ENCODE peak calls at places on chromosomes 7 and 10, in ten cellular contexts. R, G, M, D, J, Y, B, N, X and S are unnamed samples.
A peak's percentile ranks its signal among the peaks of the same experiment; 100 is the strongest.

GRCh38 chr7:260441-261281 is 29.3 kb upstream of the FOXL3 start:
- DNase-seq in B (no peak), X (no peak), M (no peak), N (no peak), G (no peak), J (no peak), Y (no peak), D (no peak), R (no peak), S (no peak)

GRCh38 chr7:115346685-115347084 is 424.8 kb downstream of the MDFIC start:
- DNase-seq in X (no peak), M (no peak), Y (no peak), N (no peak), J (no peak), R (no peak), G (no peak), D (no peak), B (no peak), S (no peak)

GRCh38 chr10:116708386-116708785 is 34.0 kb downstream of the HSPA12A start:
- DNase-seq in Y (no peak), D (no peak), X (no peak), B (no peak), M (no peak), N (no peak), R (no peak), J (no peak), G (no peak), S (no peak)

GRCh38 chr10:70602665-70603438 is at the start of gene PRF1:
- DNase-seq in B (peak; percentile 96), G (peak; percentile 70), R (no peak), M (peak; percentile 79), J (no peak), D (peak; percentile 44), Y (no peak), X (no peak), N (no peak), S (no peak)

GRCh38 chr7:1669954-1670893 is at the start of gene ELFN1:
- DNase-seq in J (no peak), Y (no peak), B (no peak), N (peak; percentile 19), R (no peak), G (no peak), M (no peak), X (no peak), D (no peak), S (no peak)

GRCh38 chr10:27413387-27413786 is 90.7 kb upstream of the RAB18 start:
- DNase-seq in M (no peak), X (no peak), J (no peak), N (no peak), G (no peak), Y (no peak), D (no peak), B (no peak), R (no peak), S (no peak)

GRCh38 chr7:108202743-108203142 is 72.6 kb upstream of the LAMB4 start:
- DNase-seq in B (no peak), Y (no peak), G (no peak), M (no peak), N (no peak), D (no peak), J (no peak), R (no peak), X (no peak), S (no peak)

GRCh38 chr10:23870612-23871011 is 338.3 kb upstream of the KIAA1217 start:
- DNase-seq in Y (no peak), N (no peak), R (no peak), B (no peak), M (no peak), G (no peak), D (no peak), J (no peak), X (no peak), S (no peak)

GRCh38 chr10:11284291-11285085 is 266.8 kb downstream of the CELF2 start:
- DNase-seq in N (no peak), X (no peak), R (no peak), G (no peak), Y (no peak), J (no peak), M (no peak), B (no peak), D (no peak), S (no peak)

GRCh38 chr10:121130382-121130781 is 279.2 kb downstream of the WDR11 start:
- DNase-seq in X (no peak), J (no peak), G (no peak), R (no peak), M (no peak), D (no peak), Y (no peak), B (no peak), N (no peak), S (no peak)

GRCh38 chr10:48931188-48931587 is 8.5 kb downstream of the LRRC18 start:
- DNase-seq in Y (no peak), G (no peak), D (no peak), X (no peak), N (no peak), J (no peak), R (no peak), M (no peak), B (no peak), S (no peak)

GRCh38 chr7:107725138-107725740 is 18.7 kb upstream of the CBLL1 start:
- DNase-seq in G (peak; percentile 9), B (peak; percentile 79), Y (peak; percentile 24), J (no peak), M (peak; percentile 56), R (peak; percentile 39), D (peak; percentile 30), X (peak; percentile 32), N (peak; percentile 43), S (no peak)

GRCh38 chr10:18097524-18097923 is 42.7 kb upstream of the CACNB2 start:
- DNase-seq in J (no peak), D (no peak), Y (no peak), N (no peak), X (no peak), G (no peak), R (no peak), B (no peak), M (no peak), S (no peak)

GRCh38 chr7:115707236-115707635 is 323.3 kb downstream of the TFEC start:
- DNase-seq in G (no peak), R (no peak), B (no peak), M (no peak), D (no peak), X (no peak), Y (no peak), N (peak; percentile 96), J (no peak), S (peak; percentile 13)

GRCh38 chr10:131803863-131804425 is 96.9 kb upstream of the PPP2R2D start:
- DNase-seq in G (no peak), J (no peak), M (no peak), N (no peak), R (no peak), B (no peak), X (no peak), Y (no peak), D (no peak), S (no peak)

GRCh38 chr10:44908071-44908709 is 2.9 kb upstream of the TMEM72 start:
- DNase-seq in R (peak; percentile 77), D (no peak), M (no peak), G (no peak), Y (no peak), J (no peak), B (no peak), X (no peak), N (no peak), S (no peak)

GRCh38 chr10:3635697-3636096 is 149.3 kb downstream of the KLF6 start:
- DNase-seq in N (no peak), M (no peak), D (no peak), R (no peak), Y (no peak), X (no peak), J (no peak), B (no peak), G (no peak), S (no peak)

GRCh38 chr7:77348371-77348813 is 67.8 kb downstream of the GSAP start:
- DNase-seq in Y (no peak), N (no peak), M (no peak), R (no peak), X (no peak), G (no peak), J (no peak), B (no peak), D (no peak), S (no peak)

GRCh38 chr7:99740573-99741437 is 5.8 kb upstream of the CYP3A7 start:
- DNase-seq in M (no peak), D (no peak), N (no peak), J (no peak), Y (no peak), X (no peak), B (no peak), G (no peak), R (peak; percentile 45), S (no peak)

GRCh38 chr10:3616880-3617279 is 168.1 kb downstream of the KLF6 start:
- DNase-seq in X (no peak), G (no peak), Y (no peak), D (no peak), N (no peak), J (no peak), B (no peak), R (no peak), M (no peak), S (no peak)

GRCh38 chr10:235921-236320 is 100.7 kb downstream of the ZMYND11 start:
- DNase-seq in X (no peak), D (no peak), G (no peak), R (no peak), B (no peak), J (no peak), Y (no peak), N (no peak), M (no peak), S (no peak)

GRCh38 chr7:128404143-128404681 is 5.6 kb downstream of the IMPDH1 start:
- DNase-seq in G (no peak), X (no peak), M (no peak), J (no peak), B (no peak), R (no peak), N (no peak), Y (no peak), D (no peak), S (no peak)

GRCh38 chr10:100775346-100775745 is 30.0 kb downstream of the PAX2 start:
- DNase-seq in Y (no peak), B (no peak), R (no peak), N (no peak), G (no peak), M (no peak), X (no peak), J (no peak), D (no peak), S (no peak)

GRCh38 chr10:116030576-116030975 is 242.4 kb downstream of the GFRA1 start:
- DNase-seq in Y (no peak), R (no peak), D (no peak), M (no peak), B (no peak), N (no peak), J (no peak), G (no peak), X (no peak), S (no peak)

GRCh38 chr10:8049151-8049873 is 5.2 kb upstream of the GATA3 start:
- DNase-seq in R (no peak), D (no peak), J (no peak), B (no peak), N (no peak), G (no peak), Y (no peak), M (no peak), X (no peak), S (no peak)

GRCh38 chr7:38675500-38676106 is 44.4 kb upstream of the AMPH start:
- DNase-seq in J (no peak), R (no peak), Y (no peak), X (no peak), M (no peak), B (no peak), G (no peak), D (no peak), N (peak; percentile 86), S (no peak)

GRCh38 chr10:86665868-86666267 is 2.4 kb upstream of the LDB3 start:
- DNase-seq in J (no peak), N (no peak), M (no peak), B (no peak), G (no peak), X (no peak), D (no peak), Y (no peak), R (no peak), S (no peak)

GRCh38 chr10:22010973-22011408 is 7.5 kb upstream of the DNAJC1 start:
- DNase-seq in B (peak; percentile 45), J (no peak), D (no peak), M (no peak), G (no peak), N (no peak), R (peak; percentile 13), X (no peak), Y (no peak), S (no peak)